ENCODE peak calls at places on chromosomes 16 and 17, in six cellular contexts. M, D, A, G, Z and S are unnamed samples.

GRCh38 chr16:88347656-88348376 is 34.9 kb upstream of the ZNF469 start:
- DNase-seq in M (peak; percentile 7), A (no peak), G (no peak), D (no peak), Z (peak; percentile 37), S (no peak)

GRCh38 chr17:43437756-43438155 is 39.0 kb downstream of the ARL4D start:
- DNase-seq in G (no peak), M (no peak), Z (no peak), A (no peak), D (no peak), S (no peak)

GRCh38 chr16:17831330-17831729 is 360.6 kb upstream of the XYLT1 start:
- DNase-seq in Z (no peak), A (no peak), M (no peak), D (no peak), G (peak; percentile 13), S (no peak)

GRCh38 chr17:80137131-80137530 is 9.8 kb downstream of the EIF4A3 start:
- DNase-seq in M (no peak), Z (no peak), G (no peak), D (no peak), A (no peak), S (no peak)

GRCh38 chr17:80785477-80786178 is 206.0 kb upstream of the CHMP6 start:
- DNase-seq in G (no peak), M (no peak), A (no peak), D (peak; percentile 47), Z (peak; percentile 74), S (no peak)

GRCh38 chr16:9603316-9603715 is 511.9 kb downstream of the HAPSTR1 start:
- DNase-seq in D (no peak), G (no peak), Z (no peak), M (no peak), A (no peak), S (no peak)

GRCh38 chr17:38440614-38441397 is 12.5 kb downstream of the ARHGAP23 start:
- DNase-seq in D (no peak), M (no peak), Z (no peak), G (no peak), A (no peak), S (no peak)

GRCh38 chr16:29702307-29702706 is 23.3 kb downstream of the QPRT start:
- DNase-seq in M (no peak), D (no peak), Z (no peak), G (no peak), A (no peak), S (no peak)

GRCh38 chr17:12739500-12739899 is 49.8 kb upstream of the ARHGAP44 start:
- DNase-seq in M (no peak), A (no peak), D (no peak), G (no peak), Z (no peak), S (no peak)

GRCh38 chr17:39393732-39394131 is 7.7 kb downstream of the FBXL20 start:
- DNase-seq in Z (no peak), M (no peak), A (no peak), D (no peak), G (no peak), S (no peak)

GRCh38 chr16:30990105-30990504 is 5.1 kb downstream of the HSD3B7 start:
- DNase-seq in G (no peak), Z (no peak), A (no peak), M (no peak), D (no peak), S (no peak)

GRCh38 chr16:83227336-83227735 is 580.4 kb upstream of the HSBP1 start:
- DNase-seq in D (no peak), Z (no peak), G (no peak), M (no peak), A (no peak), S (no peak)

GRCh38 chr16:84156342-84156784 is 11.3 kb downstream of the DNAAF1 start:
- DNase-seq in Z (no peak), G (no peak), M (no peak), A (no peak), D (no peak), S (no peak)

GRCh38 chr17:80856863-80857488 is 134.7 kb upstream of the CHMP6 start:
- DNase-seq in A (no peak), G (no peak), Z (no peak), M (no peak), D (no peak), S (no peak)

GRCh38 chr16:4184038-4184702 is 57.7 kb downstream of the SRL start:
- DNase-seq in A (no peak), G (no peak), M (peak; percentile 44), Z (no peak), D (no peak), S (no peak)

GRCh38 chr17:29172589-29172988 is 7.6 kb downstream of the MYO18A start:
- DNase-seq in G (no peak), A (no peak), Z (no peak), M (no peak), D (no peak), S (no peak)

GRCh38 chr17:35630530-35631148 is 43.5 kb downstream of the AP2B1 start:
- DNase-seq in A (no peak), Z (no peak), D (no peak), G (no peak), M (no peak), S (no peak)

GRCh38 chr17:66667491-66668030 is 167.4 kb upstream of the CACNG5 start:
- DNase-seq in A (no peak), G (no peak), M (no peak), Z (no peak), D (no peak), S (no peak)

GRCh38 chr16:87463722-87464690 is 28.8 kb downstream of the ZCCHC14 start:
- DNase-seq in D (no peak), A (no peak), M (no peak), Z (no peak), G (peak; percentile 42), S (peak; percentile 31)

GRCh38 chr16:986925-987581 is 5.5 kb downstream of the SOX8 start:
- DNase-seq in G (no peak), D (no peak), Z (no peak), A (no peak), M (no peak), S (no peak)

GRCh38 chr17:15293558-15293957 is 28.4 kb upstream of the PMP22 start:
- DNase-seq in Z (no peak), A (no peak), G (no peak), D (no peak), M (no peak), S (no peak)

GRCh38 chr17:58181796-58182195 is 10.7 kb upstream of the EPX start:
- DNase-seq in D (no peak), G (no peak), Z (no peak), A (no peak), M (no peak), S (no peak)

GRCh38 chr16:31183432-31184428 is 3.8 kb downstream of the FUS start:
- DNase-seq in G (no peak), M (no peak), Z (no peak), D (no peak), A (no peak), S (no peak)

GRCh38 chr17:39740357-39741111 is 2.8 kb downstream of the GRB7 start:
- DNase-seq in M (no peak), Z (no peak), A (no peak), D (peak; percentile 81), G (peak; percentile 75), S (peak; percentile 60)

GRCh38 chr16:48862087-48862532 is 252.1 kb upstream of the N4BP1 start:
- DNase-seq in M (no peak), G (peak; percentile 32), D (no peak), A (no peak), Z (no peak), S (peak; percentile 8)

GRCh38 chr16:2520784-2521577 is 810 bp downstream of the AMDHD2 start:
- DNase-seq in D (no peak), A (no peak), Z (peak; percentile 68), G (peak; percentile 69), M (peak; percentile 37), S (peak; percentile 59)

GRCh38 chr17:13996758-13997157 is 72.5 kb upstream of the COX10 start:
- DNase-seq in G (no peak), D (no peak), M (no peak), A (no peak), Z (no peak), S (no peak)

GRCh38 chr17:29640413-29640812 is 17.7 kb upstream of the CORO6 start:
- DNase-seq in D (no peak), G (no peak), A (no peak), M (no peak), Z (no peak), S (no peak)

GRCh38 chr17:5182597-5183409 is 8.9 kb downstream of the ZNF594 start:
- DNase-seq in Z (no peak), D (no peak), A (no peak), M (no peak), G (no peak), S (no peak)

GRCh38 chr17:35460354-35460851 is 11.8 kb upstream of the SLFN13 start:
- DNase-seq in G (peak; percentile 76), D (peak; percentile 61), A (no peak), M (peak; percentile 27), Z (peak; percentile 87), S (peak; percentile 87)

GRCh38 chr16:22184615-22184968 is 21.5 kb upstream of the EEF2K start:
- DNase-seq in G (no peak), M (no peak), A (no peak), Z (no peak), D (no peak), S (peak; percentile 21)

GRCh38 chr17:17669081-17669850 is 12.0 kb upstream of the RAI1 start:
- DNase-seq in G (no peak), D (no peak), A (no peak), M (no peak), Z (no peak), S (no peak)
- H3K4me1 ChIP-seq in G (peaks cover 8% of the 10 kb centered on the region), D (no peaks in the 10 kb centered on the region), A (no peaks in the 10 kb centered on the region), M (peaks cover 9% of the 10 kb centered on the region), Z (peaks cover 17% of the 10 kb centered on the region), S (peaks cover 4% of the 10 kb centered on the region)

GRCh38 chr16:75219838-75220237 is 1.1 kb downstream of the CTRB1 start:
- DNase-seq in A (no peak), M (no peak), Z (no peak), D (no peak), G (no peak), S (no peak)

GRCh38 chr16:75216576-75216975 is 2.2 kb upstream of the CTRB1 start:
- DNase-seq in M (no peak), Z (no peak), A (no peak), D (no peak), G (no peak), S (no peak)

GRCh38 chr16:75218256-75219076 is at the start of gene CTRB1:
- DNase-seq in D (no peak), Z (no peak), A (no peak), G (peak; percentile 4), M (no peak), S (no peak)

GRCh38 chr16:75217389-75217851 is 1.4 kb upstream of the CTRB1 start:
- DNase-seq in G (no peak), D (no peak), A (no peak), M (no peak), Z (no peak), S (no peak)

GRCh38 chr16:75219088-75219487 is 300 bp downstream of the CTRB1 start:
- DNase-seq in D (no peak), Z (no peak), M (no peak), A (no peak), G (peak; percentile 3), S (no peak)
- H3K4me3 ChIP-seq in D (no peak overlapping the region), Z (no peak overlapping the region), M (no peak overlapping the region), A (no peak overlapping the region), G (no peak overlapping the region), S (no peak overlapping the region)

GRCh38 chr16:75088226-75088625 is 28.4 kb downstream of the LDHD start:
- DNase-seq in M (no peak), D (no peak), Z (no peak), G (no peak), A (no peak), S (no peak)
- H3K4me1 ChIP-seq in M (peaks cover 71% of the 10 kb centered on the region), D (no peaks in the 10 kb centered on the region), Z (peaks cover 41% of the 10 kb centered on the region), G (peaks cover 24% of the 10 kb centered on the region), A (no peaks in the 10 kb centered on the region), S (peaks cover 24% of the 10 kb centered on the region)

GRCh38 chr17:50058296-50058945 is 2.5 kb downstream of the ITGA3 start:
- DNase-seq in D (no peak), G (no peak), A (no peak), M (no peak), Z (no peak), S (no peak)
- H3K4me3 ChIP-seq in D (no peak overlapping the region), G (no peak overlapping the region), A (no peak overlapping the region), M (peak overlapping the region; percentile 76), Z (peak overlapping the region; percentile 89), S (no peak overlapping the region)